ENCODE peak calls at places on chromosomes 6 and 20, in nine cellular contexts. One of them, this sample, is unnamed.
A peak's percentile ranks its signal among the peaks of the same experiment; 100 is the strongest.

GRCh38 chr20:52826321-52826720 is 145.8 kb upstream of the TSHZ2 start:
- DNase-seq in brain microvascular endothelial cell: no peak
- DNase-seq in body of pancreas: no peak
- DNase-seq in RWPE1: no peak
- DNase-seq in iPS DF 6.9: no peak
- DNase-seq in effector memory CD4-positive, alpha-beta T cell: no peak
- DNase-seq in spleen: no peak
- DNase-seq in endothelial cell of umbilical vein: no peak
- DNase-seq in naive thymus-derived CD4-positive, alpha-beta T cell: no peak
- DNase-seq in this sample: no peak

GRCh38 chr6:150720774-150721233 is 121.1 kb downstream of the PLEKHG1 start:
- DNase-seq in brain microvascular endothelial cell: peak; percentile 13
- DNase-seq in body of pancreas: no peak
- DNase-seq in RWPE1: peak; percentile 76
- DNase-seq in iPS DF 6.9: no peak
- DNase-seq in effector memory CD4-positive, alpha-beta T cell: no peak
- DNase-seq in spleen: no peak
- DNase-seq in endothelial cell of umbilical vein: no peak
- DNase-seq in naive thymus-derived CD4-positive, alpha-beta T cell: no peak
- DNase-seq in this sample: no peak

GRCh38 chr20:21124190-21124589 is 1.7 kb upstream of the KIZ start:
- DNase-seq in brain microvascular endothelial cell: no peak
- DNase-seq in body of pancreas: no peak
- DNase-seq in RWPE1: no peak
- DNase-seq in iPS DF 6.9: no peak
- DNase-seq in effector memory CD4-positive, alpha-beta T cell: no peak
- DNase-seq in spleen: no peak
- DNase-seq in endothelial cell of umbilical vein: no peak
- DNase-seq in naive thymus-derived CD4-positive, alpha-beta T cell: no peak
- DNase-seq in this sample: no peak

GRCh38 chr20:61982951-61983315 is 82.7 kb downstream of the TAF4 start:
- DNase-seq in brain microvascular endothelial cell: no peak
- DNase-seq in body of pancreas: no peak
- DNase-seq in RWPE1: no peak
- DNase-seq in iPS DF 6.9: no peak
- DNase-seq in effector memory CD4-positive, alpha-beta T cell: no peak
- DNase-seq in spleen: no peak
- DNase-seq in endothelial cell of umbilical vein: no peak
- DNase-seq in naive thymus-derived CD4-positive, alpha-beta T cell: no peak
- DNase-seq in this sample: no peak

GRCh38 chr6:35183935-35184334 is 29.8 kb upstream of the SCUBE3 start:
- DNase-seq in brain microvascular endothelial cell: no peak
- DNase-seq in body of pancreas: no peak
- DNase-seq in RWPE1: no peak
- DNase-seq in iPS DF 6.9: no peak
- DNase-seq in effector memory CD4-positive, alpha-beta T cell: no peak
- DNase-seq in spleen: no peak
- DNase-seq in endothelial cell of umbilical vein: no peak
- DNase-seq in naive thymus-derived CD4-positive, alpha-beta T cell: no peak
- DNase-seq in this sample: no peak

GRCh38 chr6:139515511-139515910 is 141.1 kb upstream of the CITED2 start:
- DNase-seq in brain microvascular endothelial cell: peak; percentile 60
- DNase-seq in body of pancreas: no peak
- DNase-seq in RWPE1: no peak
- DNase-seq in iPS DF 6.9: no peak
- DNase-seq in effector memory CD4-positive, alpha-beta T cell: no peak
- DNase-seq in spleen: no peak
- DNase-seq in endothelial cell of umbilical vein: no peak
- DNase-seq in naive thymus-derived CD4-positive, alpha-beta T cell: no peak
- DNase-seq in this sample: no peak

GRCh38 chr6:157198425-157199279 is 124.7 kb downstream of the TMEM242 start:
- DNase-seq in brain microvascular endothelial cell: no peak
- DNase-seq in body of pancreas: peak; percentile 98
- DNase-seq in RWPE1: peak; percentile 86
- DNase-seq in iPS DF 6.9: no peak
- DNase-seq in effector memory CD4-positive, alpha-beta T cell: no peak
- DNase-seq in spleen: no peak
- DNase-seq in endothelial cell of umbilical vein: no peak
- DNase-seq in naive thymus-derived CD4-positive, alpha-beta T cell: no peak
- DNase-seq in this sample: peak; percentile 66

GRCh38 chr6:35077006-35077712 is 64.0 kb downstream of the TCP11 start:
- DNase-seq in brain microvascular endothelial cell: no peak
- DNase-seq in body of pancreas: no peak
- DNase-seq in RWPE1: peak; percentile 66
- DNase-seq in iPS DF 6.9: no peak
- DNase-seq in effector memory CD4-positive, alpha-beta T cell: no peak
- DNase-seq in spleen: peak; percentile 59
- DNase-seq in endothelial cell of umbilical vein: no peak
- DNase-seq in naive thymus-derived CD4-positive, alpha-beta T cell: no peak
- DNase-seq in this sample: no peak

GRCh38 chr6:36829919-36830544 is 9.2 kb downstream of the CPNE5 start:
- DNase-seq in brain microvascular endothelial cell: no peak
- DNase-seq in body of pancreas: peak; percentile 92
- DNase-seq in RWPE1: peak; percentile 27
- DNase-seq in iPS DF 6.9: no peak
- DNase-seq in effector memory CD4-positive, alpha-beta T cell: no peak
- DNase-seq in spleen: no peak
- DNase-seq in endothelial cell of umbilical vein: peak; percentile 82
- DNase-seq in naive thymus-derived CD4-positive, alpha-beta T cell: no peak
- DNase-seq in this sample: peak; percentile 93

GRCh38 chr6:109104512-109104911 is 9.2 kb downstream of the CEP57L1 start:
- DNase-seq in brain microvascular endothelial cell: no peak
- DNase-seq in body of pancreas: no peak
- DNase-seq in RWPE1: no peak
- DNase-seq in iPS DF 6.9: no peak
- DNase-seq in effector memory CD4-positive, alpha-beta T cell: no peak
- DNase-seq in spleen: no peak
- DNase-seq in endothelial cell of umbilical vein: no peak
- DNase-seq in naive thymus-derived CD4-positive, alpha-beta T cell: no peak
- DNase-seq in this sample: no peak

GRCh38 chr6:109102762-109103161 is 7.5 kb downstream of the CEP57L1 start:
- DNase-seq in brain microvascular endothelial cell: no peak
- DNase-seq in body of pancreas: no peak
- DNase-seq in RWPE1: no peak
- DNase-seq in iPS DF 6.9: no peak
- DNase-seq in effector memory CD4-positive, alpha-beta T cell: no peak
- DNase-seq in spleen: no peak
- DNase-seq in endothelial cell of umbilical vein: no peak
- DNase-seq in naive thymus-derived CD4-positive, alpha-beta T cell: no peak
- DNase-seq in this sample: no peak

GRCh38 chr6:109105681-109106080 is 10.4 kb downstream of the CEP57L1 start:
- DNase-seq in brain microvascular endothelial cell: no peak
- DNase-seq in body of pancreas: no peak
- DNase-seq in RWPE1: no peak
- DNase-seq in iPS DF 6.9: no peak
- DNase-seq in effector memory CD4-positive, alpha-beta T cell: no peak
- DNase-seq in spleen: no peak
- DNase-seq in endothelial cell of umbilical vein: no peak
- DNase-seq in naive thymus-derived CD4-positive, alpha-beta T cell: no peak
- DNase-seq in this sample: no peak

GRCh38 chr6:109103942-109104341 is 8.6 kb downstream of the CEP57L1 start:
- DNase-seq in brain microvascular endothelial cell: no peak
- DNase-seq in body of pancreas: no peak
- DNase-seq in RWPE1: no peak
- DNase-seq in iPS DF 6.9: no peak
- DNase-seq in effector memory CD4-positive, alpha-beta T cell: no peak
- DNase-seq in spleen: no peak
- DNase-seq in endothelial cell of umbilical vein: no peak
- DNase-seq in naive thymus-derived CD4-positive, alpha-beta T cell: no peak
- DNase-seq in this sample: no peak
- H3K27ac ChIP-seq in brain microvascular endothelial cell: no peak overlapping the region
- H3K27ac ChIP-seq in body of pancreas: no peak overlapping the region
- H3K27ac ChIP-seq in RWPE1: no peak overlapping the region
- H3K27ac ChIP-seq in iPS DF 6.9: no peak overlapping the region
- H3K27ac ChIP-seq in effector memory CD4-positive, alpha-beta T cell: no peak overlapping the region
- H3K27ac ChIP-seq in spleen: no peak overlapping the region
- H3K27ac ChIP-seq in endothelial cell of umbilical vein: no peak overlapping the region
- H3K27ac ChIP-seq in naive thymus-derived CD4-positive, alpha-beta T cell: no peak overlapping the region
- H3K27ac ChIP-seq in this sample: no peak overlapping the region

GRCh38 chr6:146925846-146926245 is 278.4 kb upstream of the STXBP5 start:
- DNase-seq in brain microvascular endothelial cell: no peak
- DNase-seq in body of pancreas: no peak
- DNase-seq in RWPE1: no peak
- DNase-seq in iPS DF 6.9: no peak
- DNase-seq in effector memory CD4-positive, alpha-beta T cell: no peak
- DNase-seq in spleen: no peak
- DNase-seq in endothelial cell of umbilical vein: no peak
- DNase-seq in naive thymus-derived CD4-positive, alpha-beta T cell: no peak
- DNase-seq in this sample: no peak

GRCh38 chr6:146919017-146919416 is 285.2 kb upstream of the STXBP5 start:
- DNase-seq in brain microvascular endothelial cell: no peak
- DNase-seq in body of pancreas: no peak
- DNase-seq in RWPE1: no peak
- DNase-seq in iPS DF 6.9: no peak
- DNase-seq in effector memory CD4-positive, alpha-beta T cell: no peak
- DNase-seq in spleen: no peak
- DNase-seq in endothelial cell of umbilical vein: no peak
- DNase-seq in naive thymus-derived CD4-positive, alpha-beta T cell: no peak
- DNase-seq in this sample: no peak

GRCh38 chr6:146917979-146918378 is 286.2 kb upstream of the STXBP5 start:
- DNase-seq in brain microvascular endothelial cell: no peak
- DNase-seq in body of pancreas: no peak
- DNase-seq in RWPE1: no peak
- DNase-seq in iPS DF 6.9: no peak
- DNase-seq in effector memory CD4-positive, alpha-beta T cell: no peak
- DNase-seq in spleen: no peak
- DNase-seq in endothelial cell of umbilical vein: no peak
- DNase-seq in naive thymus-derived CD4-positive, alpha-beta T cell: no peak
- DNase-seq in this sample: no peak

GRCh38 chr6:146928503-146928902 is 275.7 kb upstream of the STXBP5 start:
- DNase-seq in brain microvascular endothelial cell: no peak
- DNase-seq in body of pancreas: no peak
- DNase-seq in RWPE1: no peak
- DNase-seq in iPS DF 6.9: no peak
- DNase-seq in effector memory CD4-positive, alpha-beta T cell: no peak
- DNase-seq in spleen: no peak
- DNase-seq in endothelial cell of umbilical vein: no peak
- DNase-seq in naive thymus-derived CD4-positive, alpha-beta T cell: no peak
- DNase-seq in this sample: no peak

GRCh38 chr6:146923434-146923833 is 280.8 kb upstream of the STXBP5 start:
- DNase-seq in brain microvascular endothelial cell: no peak
- DNase-seq in body of pancreas: no peak
- DNase-seq in RWPE1: no peak
- DNase-seq in iPS DF 6.9: no peak
- DNase-seq in effector memory CD4-positive, alpha-beta T cell: no peak
- DNase-seq in spleen: no peak
- DNase-seq in endothelial cell of umbilical vein: no peak
- DNase-seq in naive thymus-derived CD4-positive, alpha-beta T cell: no peak
- DNase-seq in this sample: no peak
- H3K27ac ChIP-seq in brain microvascular endothelial cell: no peak overlapping the region
- H3K27ac ChIP-seq in body of pancreas: no peak overlapping the region
- H3K27ac ChIP-seq in RWPE1: no peak overlapping the region
- H3K27ac ChIP-seq in iPS DF 6.9: no peak overlapping the region
- H3K27ac ChIP-seq in effector memory CD4-positive, alpha-beta T cell: no peak overlapping the region
- H3K27ac ChIP-seq in spleen: no peak overlapping the region
- H3K27ac ChIP-seq in endothelial cell of umbilical vein: no peak overlapping the region
- H3K27ac ChIP-seq in naive thymus-derived CD4-positive, alpha-beta T cell: no peak overlapping the region
- H3K27ac ChIP-seq in this sample: no peak overlapping the region

GRCh38 chr6:49327005-49327404 is 136.0 kb downstream of the MMUT start:
- DNase-seq in brain microvascular endothelial cell: no peak
- DNase-seq in body of pancreas: no peak
- DNase-seq in RWPE1: no peak
- DNase-seq in iPS DF 6.9: no peak
- DNase-seq in effector memory CD4-positive, alpha-beta T cell: no peak
- DNase-seq in spleen: no peak
- DNase-seq in endothelial cell of umbilical vein: peak; percentile 51
- DNase-seq in naive thymus-derived CD4-positive, alpha-beta T cell: no peak
- DNase-seq in this sample: no peak

GRCh38 chr6:49327575-49327974 is 135.5 kb downstream of the MMUT start:
- DNase-seq in brain microvascular endothelial cell: no peak
- DNase-seq in body of pancreas: no peak
- DNase-seq in RWPE1: no peak
- DNase-seq in iPS DF 6.9: no peak
- DNase-seq in effector memory CD4-positive, alpha-beta T cell: no peak
- DNase-seq in spleen: no peak
- DNase-seq in endothelial cell of umbilical vein: no peak
- DNase-seq in naive thymus-derived CD4-positive, alpha-beta T cell: no peak
- DNase-seq in this sample: no peak

GRCh38 chr6:49328051-49328450 is 135.0 kb downstream of the MMUT start:
- DNase-seq in brain microvascular endothelial cell: no peak
- DNase-seq in body of pancreas: no peak
- DNase-seq in RWPE1: no peak
- DNase-seq in iPS DF 6.9: no peak
- DNase-seq in effector memory CD4-positive, alpha-beta T cell: no peak
- DNase-seq in spleen: no peak
- DNase-seq in endothelial cell of umbilical vein: peak; percentile 46
- DNase-seq in naive thymus-derived CD4-positive, alpha-beta T cell: no peak
- DNase-seq in this sample: no peak

GRCh38 chr6:49326337-49326736 is 136.7 kb downstream of the MMUT start:
- DNase-seq in brain microvascular endothelial cell: peak; percentile 35
- DNase-seq in body of pancreas: no peak
- DNase-seq in RWPE1: peak; percentile 64
- DNase-seq in iPS DF 6.9: no peak
- DNase-seq in effector memory CD4-positive, alpha-beta T cell: no peak
- DNase-seq in spleen: no peak
- DNase-seq in endothelial cell of umbilical vein: peak; percentile 95
- DNase-seq in naive thymus-derived CD4-positive, alpha-beta T cell: no peak
- DNase-seq in this sample: no peak

GRCh38 chr6:49325901-49326300 is 137.2 kb downstream of the MMUT start:
- DNase-seq in brain microvascular endothelial cell: no peak
- DNase-seq in body of pancreas: no peak
- DNase-seq in RWPE1: no peak
- DNase-seq in iPS DF 6.9: no peak
- DNase-seq in effector memory CD4-positive, alpha-beta T cell: no peak
- DNase-seq in spleen: no peak
- DNase-seq in endothelial cell of umbilical vein: no peak
- DNase-seq in naive thymus-derived CD4-positive, alpha-beta T cell: no peak
- DNase-seq in this sample: no peak
- H3K27ac ChIP-seq in brain microvascular endothelial cell: peak overlapping the region; percentile 75
- H3K27ac ChIP-seq in body of pancreas: no peak overlapping the region
- H3K27ac ChIP-seq in RWPE1: no peak overlapping the region
- H3K27ac ChIP-seq in iPS DF 6.9: no peak overlapping the region
- H3K27ac ChIP-seq in effector memory CD4-positive, alpha-beta T cell: no peak overlapping the region
- H3K27ac ChIP-seq in spleen: no peak overlapping the region
- H3K27ac ChIP-seq in endothelial cell of umbilical vein: peak overlapping the region; percentile 99
- H3K27ac ChIP-seq in naive thymus-derived CD4-positive, alpha-beta T cell: no peak overlapping the region
- H3K27ac ChIP-seq in this sample: no peak overlapping the region

GRCh38 chr6:2843138-2843740 is 1.6 kb upstream of the SERPINB1 start:
- DNase-seq in brain microvascular endothelial cell: no peak
- DNase-seq in body of pancreas: no peak
- DNase-seq in RWPE1: no peak
- DNase-seq in iPS DF 6.9: no peak
- DNase-seq in effector memory CD4-positive, alpha-beta T cell: no peak
- DNase-seq in spleen: no peak
- DNase-seq in endothelial cell of umbilical vein: no peak
- DNase-seq in naive thymus-derived CD4-positive, alpha-beta T cell: no peak
- DNase-seq in this sample: no peak
- H3K27ac ChIP-seq in brain microvascular endothelial cell: no peak overlapping the region
- H3K27ac ChIP-seq in body of pancreas: no peak overlapping the region
- H3K27ac ChIP-seq in RWPE1: peak overlapping the region; percentile 21
- H3K27ac ChIP-seq in iPS DF 6.9: no peak overlapping the region
- H3K27ac ChIP-seq in effector memory CD4-positive, alpha-beta T cell: no peak overlapping the region
- H3K27ac ChIP-seq in spleen: no peak overlapping the region
- H3K27ac ChIP-seq in endothelial cell of umbilical vein: no peak overlapping the region
- H3K27ac ChIP-seq in naive thymus-derived CD4-positive, alpha-beta T cell: no peak overlapping the region
- H3K27ac ChIP-seq in this sample: no peak overlapping the region

GRCh38 chr20:35499271-35499670 is 30.2 kb downstream of the C20orf173 start:
- DNase-seq in brain microvascular endothelial cell: no peak
- DNase-seq in body of pancreas: no peak
- DNase-seq in RWPE1: no peak
- DNase-seq in iPS DF 6.9: no peak
- DNase-seq in effector memory CD4-positive, alpha-beta T cell: no peak
- DNase-seq in spleen: no peak
- DNase-seq in endothelial cell of umbilical vein: no peak
- DNase-seq in naive thymus-derived CD4-positive, alpha-beta T cell: no peak
- DNase-seq in this sample: no peak
- H3K27ac ChIP-seq in brain microvascular endothelial cell: no peak overlapping the region
- H3K27ac ChIP-seq in body of pancreas: no peak overlapping the region
- H3K27ac ChIP-seq in RWPE1: no peak overlapping the region
- H3K27ac ChIP-seq in iPS DF 6.9: no peak overlapping the region
- H3K27ac ChIP-seq in effector memory CD4-positive, alpha-beta T cell: no peak overlapping the region
- H3K27ac ChIP-seq in spleen: no peak overlapping the region
- H3K27ac ChIP-seq in endothelial cell of umbilical vein: no peak overlapping the region
- H3K27ac ChIP-seq in naive thymus-derived CD4-positive, alpha-beta T cell: no peak overlapping the region
- H3K27ac ChIP-seq in this sample: no peak overlapping the region

GRCh38 chr6:142941018-142941417 is 4.0 kb downstream of the HIVEP2 start:
- DNase-seq in brain microvascular endothelial cell: no peak
- DNase-seq in body of pancreas: no peak
- DNase-seq in RWPE1: no peak
- DNase-seq in iPS DF 6.9: no peak
- DNase-seq in effector memory CD4-positive, alpha-beta T cell: no peak
- DNase-seq in spleen: no peak
- DNase-seq in endothelial cell of umbilical vein: no peak
- DNase-seq in naive thymus-derived CD4-positive, alpha-beta T cell: no peak
- DNase-seq in this sample: no peak
- H3K27ac ChIP-seq in brain microvascular endothelial cell: peak overlapping the region; percentile 80
- H3K27ac ChIP-seq in body of pancreas: no peak overlapping the region
- H3K27ac ChIP-seq in RWPE1: no peak overlapping the region
- H3K27ac ChIP-seq in iPS DF 6.9: no peak overlapping the region
- H3K27ac ChIP-seq in effector memory CD4-positive, alpha-beta T cell: peak overlapping the region; percentile 100
- H3K27ac ChIP-seq in spleen: no peak overlapping the region
- H3K27ac ChIP-seq in endothelial cell of umbilical vein: peak overlapping the region; percentile 33
- H3K27ac ChIP-seq in naive thymus-derived CD4-positive, alpha-beta T cell: peak overlapping the region; percentile 100
- H3K27ac ChIP-seq in this sample: no peak overlapping the region